ENCODE peak calls at places on chromosomes 1 and 21, in five cellular contexts. A is coronary artery, Y is A549, W is stomach, B is GM12865. N is an unnamed sample.
A peak's percentile ranks its signal among the peaks of the same experiment; 100 is the strongest.

GRCh38 chr1:156705321-156705917 is at the start of gene CRABP2:
- DNase-seq in A (no peak), Y (no peak), W (no peak), B (no peak), N (no peak)

GRCh38 chr1:94011709-94012590 is 102.7 kb upstream of the GCLM start:
- DNase-seq in A (no peak), Y (no peak), W (no peak), B (no peak), N (no peak)

GRCh38 chr1:200442537-200443169 is 32.8 kb upstream of the ZNF281 start:
- DNase-seq in A (no peak), Y (no peak), W (no peak), B (no peak), N (no peak)

GRCh38 chr1:35894183-35894582 is 11.2 kb downstream of the AGO1 start:
- DNase-seq in A (no peak), Y (no peak), W (no peak), B (peak; percentile 71), N (peak; percentile 63)

GRCh38 chr1:151838491-151839412 is 868 bp downstream of the C2CD4D start:
- DNase-seq in A (no peak), Y (no peak), W (no peak), B (peak; percentile 26), N (no peak)

GRCh38 chr1:151867785-151868403 is 14.4 kb upstream of the THEM5 start:
- DNase-seq in A (no peak), Y (no peak), W (no peak), B (no peak), N (peak; percentile 97)

GRCh38 chr1:199029855-199030254 is 391.0 kb downstream of the PTPRC start:
- DNase-seq in A (no peak), Y (no peak), W (no peak), B (no peak), N (peak; percentile 31)

GRCh38 chr1:37471345-37472231 is 2.8 kb upstream of the ZC3H12A start:
- DNase-seq in A (peak; percentile 95), Y (peak; percentile 96), W (peak; percentile 80), B (no peak), N (peak; percentile 91)

GRCh38 chr1:16053781-16054502 is 10.4 kb downstream of the CLCNKB start:
- DNase-seq in A (no peak), Y (no peak), W (no peak), B (peak; percentile 38), N (no peak)

GRCh38 chr1:917076-917459 is 6.7 kb upstream of the SAMD11 start:
- DNase-seq in A (no peak), Y (no peak), W (no peak), B (no peak), N (no peak)

GRCh38 chr1:147236959-147237791 is 5.3 kb upstream of the CHD1L start:
- DNase-seq in A (no peak), Y (no peak), W (peak; percentile 61), B (no peak), N (no peak)

GRCh38 chr1:88768816-88769215 is 84.7 kb downstream of the PKN2 start:
- DNase-seq in A (no peak), Y (no peak), W (no peak), B (no peak), N (no peak)

GRCh38 chr1:46288485-46289133 is 14.8 kb downstream of the LRRC41 start:
- DNase-seq in A (no peak), Y (no peak), W (no peak), B (no peak), N (peak; percentile 30)

GRCh38 chr1:27430903-27431653 is 38.7 kb downstream of the GPR3 start:
- DNase-seq in A (no peak), Y (no peak), W (no peak), B (peak; percentile 59), N (peak; percentile 31)

GRCh38 chr1:167427843-167428242 is 90.5 kb downstream of the CD247 start:
- DNase-seq in A (no peak), Y (no peak), W (no peak), B (no peak), N (peak; percentile 47)

GRCh38 chr1:32468791-32469190 is 3.9 kb downstream of the ZBTB8B start:
- DNase-seq in A (no peak), Y (no peak), W (no peak), B (no peak), N (no peak)

GRCh38 chr1:89143484-89143883 is 17.6 kb upstream of the GBP2 start:
- DNase-seq in A (no peak), Y (no peak), W (no peak), B (no peak), N (no peak)

GRCh38 chr1:168081373-168082007 is 55.2 kb downstream of the GPR161 start:
- DNase-seq in A (no peak), Y (no peak), W (no peak), B (no peak), N (peak; percentile 87)

GRCh38 chr1:114482585-114482984 is 28.4 kb downstream of the TRIM33 start:
- DNase-seq in A (no peak), Y (no peak), W (no peak), B (peak; percentile 70), N (no peak)

GRCh38 chr21:32304998-32305397 is 6.3 kb downstream of the MRAP start:
- DNase-seq in A (no peak), Y (no peak), W (no peak), B (no peak), N (no peak)

GRCh38 chr1:165501975-165502358 is 41.8 kb upstream of the LRRC52 start:
- DNase-seq in A (no peak), Y (no peak), W (no peak), B (no peak), N (no peak)

GRCh38 chr1:215475719-215476525 is 91.2 kb upstream of the KCTD3 start:
- DNase-seq in A (no peak), Y (no peak), W (no peak), B (no peak), N (peak; percentile 65)

GRCh38 chr21:15241997-15242767 is 177.4 kb upstream of the NRIP1 start:
- DNase-seq in A (no peak), Y (no peak), W (no peak), B (no peak), N (no peak)

GRCh38 chr1:204992499-204992898 is 50.5 kb upstream of the CNTN2 start:
- DNase-seq in A (no peak), Y (no peak), W (peak; percentile 27), B (no peak), N (no peak)

GRCh38 chr1:107459204-107459904 is 318.5 kb downstream of the NTNG1 start:
- DNase-seq in A (no peak), Y (no peak), W (no peak), B (peak; percentile 19), N (no peak)

GRCh38 chr1:155062151-155062686 is 1.3 kb upstream of the EFNA4 start:
- DNase-seq in A (no peak), Y (no peak), W (no peak), B (no peak), N (no peak)

GRCh38 chr1:229253170-229253974 is 17.5 kb upstream of the RAB4A start:
- DNase-seq in A (no peak), Y (no peak), W (no peak), B (no peak), N (peak; percentile 20)

GRCh38 chr1:159556931-159557369 is 21.1 kb upstream of the OR10J5 start:
- DNase-seq in A (no peak), Y (no peak), W (no peak), B (no peak), N (no peak)

GRCh38 chr21:38721983-38722382 is 83.7 kb upstream of the ETS2 start:
- DNase-seq in A (no peak), Y (no peak), W (no peak), B (no peak), N (peak; percentile 60)

GRCh38 chr1:25522240-25522639 is 21.2 kb upstream of the LDLRAP1 start:
- DNase-seq in A (no peak), Y (no peak), W (no peak), B (no peak), N (no peak)

GRCh38 chr1:22471078-22471477 is 19.4 kb downstream of the ZBTB40 start:
- DNase-seq in A (no peak), Y (no peak), W (peak; percentile 71), B (no peak), N (peak; percentile 11)

GRCh38 chr1:201503397-201504176 is 3.3 kb downstream of the CSRP1 start:
- DNase-seq in A (peak; percentile 90), Y (peak; percentile 75), W (peak; percentile 38), B (no peak), N (peak; percentile 99)

DNA sequence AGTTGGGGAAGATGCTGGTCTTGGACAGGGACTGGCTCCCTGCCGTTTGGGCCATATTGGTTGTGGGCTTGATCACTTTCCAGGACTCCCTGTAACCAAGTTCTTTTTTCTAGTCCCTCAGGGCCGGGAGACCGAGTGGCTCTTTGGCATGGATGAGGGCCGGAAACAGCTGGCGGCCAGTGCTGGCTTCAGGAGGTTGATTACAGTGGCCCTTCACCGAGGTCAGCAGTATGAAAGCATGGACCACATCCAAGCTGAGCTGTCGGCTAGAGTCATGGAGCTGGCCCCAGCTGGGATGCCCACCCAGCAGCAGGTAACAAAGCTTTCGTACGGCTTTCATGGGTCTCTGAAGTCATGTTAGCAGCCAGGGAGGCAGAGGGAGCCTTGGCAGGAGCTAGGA is 4.3 kb downstream of the METTL13 start:
- DNase-seq in A (no peak), Y (no peak), W (no peak), B (no peak), N (no peak)
- H3K4me3 ChIP-seq in A (no peak overlapping the region), Y (no peak overlapping the region), W (no peak overlapping the region), B (no peak overlapping the region), N (no peak overlapping the region)

GRCh38 chr1:57770236-57770635 is 346.4 kb upstream of the DAB1 start:
- DNase-seq in A (no peak), Y (no peak), W (no peak), B (no peak), N (no peak)

GRCh38 chr1:57770772-57771171 is 346.9 kb upstream of the DAB1 start:
- DNase-seq in A (no peak), Y (no peak), W (no peak), B (peak; percentile 8), N (peak; percentile 9)
- TF ChIP-seq CTCF in A (no peak), Y (no peak), W (peak; percentile 7), B (peak; percentile 30), N (peak; percentile 25)

DNA sequence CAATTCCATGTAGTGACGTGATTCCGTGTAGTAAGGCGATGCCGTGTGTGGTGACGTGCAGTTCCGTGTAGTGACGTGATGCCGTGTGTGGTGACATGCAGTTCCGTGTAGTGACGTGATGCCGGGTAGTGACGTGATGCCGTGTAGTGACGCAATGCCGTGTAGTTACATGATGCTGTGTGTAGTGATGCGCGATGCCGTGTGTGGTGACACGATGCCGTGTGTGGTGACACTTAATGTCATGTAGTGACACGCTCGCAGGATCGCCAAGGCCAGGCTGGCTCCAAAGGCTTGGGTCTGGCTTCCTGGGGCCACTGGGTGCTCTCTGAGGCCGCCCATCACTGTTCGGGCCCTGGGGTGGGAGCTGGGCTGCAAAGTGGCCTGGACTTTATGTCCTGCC is 14.2 kb downstream of the COL18A1 start:
- DNase-seq in A (no peak), Y (no peak), W (no peak), B (no peak), N (no peak)
- H3K4me3 ChIP-seq in A (peak overlapping the region; percentile 68), Y (no peak overlapping the region), W (no peak overlapping the region), B (no peak overlapping the region), N (no peak overlapping the region)

GRCh38 chr1:59510249-59510648 is 213.4 kb downstream of the FGGY start:
- DNase-seq in A (no peak), Y (no peak), W (no peak), B (no peak), N (no peak)

GRCh38 chr1:59512702-59513101 is 215.8 kb downstream of the FGGY start:
- DNase-seq in A (no peak), Y (no peak), W (no peak), B (no peak), N (no peak)

GRCh38 chr1:59511476-59512465 is 214.9 kb downstream of the FGGY start:
- DNase-seq in A (no peak), Y (no peak), W (no peak), B (no peak), N (peak; percentile 60)

GRCh38 chr1:59506952-59507351 is 210.1 kb downstream of the FGGY start:
- DNase-seq in A (no peak), Y (no peak), W (no peak), B (peak; percentile 59), N (peak; percentile 50)

GRCh38 chr1:59509341-59509869 is 212.5 kb downstream of the FGGY start:
- DNase-seq in A (no peak), Y (no peak), W (no peak), B (no peak), N (no peak)
- TF ChIP-seq CTCF in A (no peak), Y (no peak), W (no peak), B (no peak), N (no peak)